ENCODE peak calls at places on chromosomes 11 and 22, in eight cellular contexts. One of them, this sample, is unnamed.

GRCh38 chr22:50727678-50728522 is 10.1 kb upstream of the ACR start:
- DNase-seq in right lobe of liver: no peak
- DNase-seq in NB4: no peak
- DNase-seq in transverse colon: no peak
- DNase-seq in tibial nerve: no peak
- DNase-seq in testis: no peak
- DNase-seq in body of pancreas: no peak
- DNase-seq in ovary: peak
- DNase-seq in this sample: no peak

GRCh38 chr22:17481424-17481823 is 81.9 kb upstream of the SLC25A18 start:
- DNase-seq in testis: no peak
- DNase-seq in NB4: no peak
- DNase-seq in body of pancreas: no peak
- DNase-seq in tibial nerve: no peak
- DNase-seq in ovary: no peak
- DNase-seq in right lobe of liver: no peak
- DNase-seq in transverse colon: no peak
- DNase-seq in this sample: no peak

GRCh38 chr22:44550666-44551491 is 52.8 kb upstream of the RTL6 start:
- DNase-seq in ovary: peak
- DNase-seq in testis: peak
- DNase-seq in NB4: peak
- DNase-seq in transverse colon: peak
- DNase-seq in tibial nerve: no peak
- DNase-seq in body of pancreas: peak
- DNase-seq in right lobe of liver: peak
- DNase-seq in this sample: no peak

GRCh38 chr11:119663279-119663678 is 65.7 kb downstream of the NECTIN1 start:
- DNase-seq in testis: no peak
- DNase-seq in right lobe of liver: no peak
- DNase-seq in NB4: no peak
- DNase-seq in body of pancreas: no peak
- DNase-seq in tibial nerve: no peak
- DNase-seq in transverse colon: no peak
- DNase-seq in ovary: no peak
- DNase-seq in this sample: no peak

GRCh38 chr11:14267861-14268635 is 90.9 kb downstream of the RRAS2 start:
- DNase-seq in testis: no peak
- DNase-seq in NB4: no peak
- DNase-seq in body of pancreas: no peak
- DNase-seq in ovary: no peak
- DNase-seq in transverse colon: no peak
- DNase-seq in tibial nerve: no peak
- DNase-seq in right lobe of liver: no peak
- DNase-seq in this sample: no peak

GRCh38 chr11:84720706-84721402 is 906.3 kb downstream of the DLG2 start:
- DNase-seq in body of pancreas: peak
- DNase-seq in tibial nerve: peak
- DNase-seq in NB4: peak
- DNase-seq in right lobe of liver: peak
- DNase-seq in transverse colon: peak
- DNase-seq in ovary: peak
- DNase-seq in testis: peak
- DNase-seq in this sample: no peak

GRCh38 chr22:27959335-27960090 is 40.5 kb upstream of the PITPNB start:
- DNase-seq in NB4: no peak
- DNase-seq in body of pancreas: peak
- DNase-seq in right lobe of liver: no peak
- DNase-seq in ovary: no peak
- DNase-seq in testis: no peak
- DNase-seq in tibial nerve: no peak
- DNase-seq in transverse colon: no peak
- DNase-seq in this sample: no peak

GRCh38 chr11:94790771-94791180 is 22.6 kb downstream of the AMOTL1 start:
- DNase-seq in testis: no peak
- DNase-seq in ovary: no peak
- DNase-seq in transverse colon: no peak
- DNase-seq in tibial nerve: no peak
- DNase-seq in NB4: no peak
- DNase-seq in body of pancreas: no peak
- DNase-seq in right lobe of liver: no peak
- DNase-seq in this sample: no peak

GRCh38 chr11:64000026-64000739 is 13.9 kb downstream of the OTUB1 start:
- DNase-seq in right lobe of liver: peak
- DNase-seq in testis: peak
- DNase-seq in ovary: peak
- DNase-seq in NB4: no peak
- DNase-seq in transverse colon: peak
- DNase-seq in tibial nerve: peak
- DNase-seq in body of pancreas: peak
- DNase-seq in this sample: peak

GRCh38 chr11:64000740-64001514 is 14.7 kb downstream of the OTUB1 start:
- DNase-seq in transverse colon: no peak
- DNase-seq in body of pancreas: no peak
- DNase-seq in ovary: no peak
- DNase-seq in right lobe of liver: no peak
- DNase-seq in tibial nerve: no peak
- DNase-seq in testis: no peak
- DNase-seq in NB4: no peak
- DNase-seq in this sample: no peak

GRCh38 chr11:63997801-63998332 is 11.6 kb downstream of the OTUB1 start:
- DNase-seq in right lobe of liver: no peak
- DNase-seq in tibial nerve: no peak
- DNase-seq in body of pancreas: no peak
- DNase-seq in ovary: no peak
- DNase-seq in testis: no peak
- DNase-seq in transverse colon: no peak
- DNase-seq in NB4: no peak
- DNase-seq in this sample: no peak

GRCh38 chr11:63998558-63999348 is 12.5 kb downstream of the OTUB1 start:
- DNase-seq in right lobe of liver: peak
- DNase-seq in testis: no peak
- DNase-seq in transverse colon: no peak
- DNase-seq in tibial nerve: no peak
- DNase-seq in ovary: no peak
- DNase-seq in NB4: no peak
- DNase-seq in body of pancreas: no peak
- DNase-seq in this sample: no peak

GRCh38 chr11:63999349-64000025 is 13.2 kb downstream of the OTUB1 start:
- DNase-seq in tibial nerve: no peak
- DNase-seq in body of pancreas: peak
- DNase-seq in testis: peak
- DNase-seq in ovary: peak
- DNase-seq in NB4: no peak
- DNase-seq in right lobe of liver: peak
- DNase-seq in transverse colon: peak
- DNase-seq in this sample: peak
- TF ChIP-seq POLR2A in tibial nerve: no peak
- TF ChIP-seq POLR2A in body of pancreas: no peak
- TF ChIP-seq POLR2A in testis: no peak
- TF ChIP-seq POLR2A in ovary: no peak
- TF ChIP-seq POLR2A in NB4: no peak
- TF ChIP-seq POLR2A in right lobe of liver: no peak
- TF ChIP-seq POLR2A in transverse colon: no peak
- TF ChIP-seq POLR2A in this sample: no peak

DNA sequence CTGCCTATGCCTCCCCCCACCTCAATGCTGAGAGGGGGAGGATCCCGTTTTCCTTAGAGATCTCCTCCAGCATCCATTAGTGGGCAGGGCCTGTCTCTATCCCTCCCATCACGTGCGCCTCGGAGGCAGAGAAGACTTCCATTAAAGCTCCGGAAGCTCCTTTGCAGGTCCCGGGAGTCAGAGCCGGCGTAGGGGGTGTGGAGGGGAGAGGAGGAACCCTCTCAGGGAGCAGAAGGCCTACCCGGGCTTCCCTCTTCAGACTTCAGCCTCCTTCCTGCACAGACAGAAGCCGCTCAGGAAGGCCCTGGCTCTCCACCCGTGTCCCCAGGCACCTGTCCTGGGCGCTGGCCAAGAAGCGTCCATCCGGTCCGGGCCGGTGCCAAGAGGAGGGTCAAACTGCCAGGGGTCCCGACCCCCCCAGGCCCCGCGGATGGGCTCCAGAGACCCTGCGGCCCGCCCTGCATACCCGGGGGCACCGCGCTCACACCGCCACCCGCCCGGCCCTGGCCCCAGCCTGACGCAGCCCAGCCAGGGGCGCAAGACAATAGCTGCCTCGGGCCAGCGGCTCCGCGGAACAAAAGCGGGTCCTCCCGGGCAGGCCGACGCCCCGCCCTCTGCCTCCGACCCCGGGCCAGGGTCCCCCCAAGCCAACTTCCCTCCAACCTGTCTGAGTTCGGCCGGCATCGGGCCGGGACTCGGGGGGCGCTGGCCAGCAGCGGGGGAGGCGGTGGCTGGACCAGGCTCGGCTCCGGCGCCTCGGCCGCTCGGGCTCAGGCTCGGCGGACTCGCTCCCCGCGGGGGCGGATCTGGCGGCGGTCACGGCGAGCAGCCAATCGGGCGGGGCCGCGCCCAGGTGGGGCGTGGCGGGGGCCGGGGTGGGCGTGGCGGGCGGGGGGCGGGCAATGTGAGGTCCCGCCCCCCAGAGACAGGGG is 29.9 kb downstream of the ARVCF start:
- DNase-seq in testis: peak
- DNase-seq in NB4: peak
- DNase-seq in body of pancreas: peak
- DNase-seq in tibial nerve: peak
- DNase-seq in transverse colon: peak
- DNase-seq in right lobe of liver: peak
- DNase-seq in ovary: peak
- DNase-seq in this sample: peak
- TF ChIP-seq POLR2A in testis: no peak
- TF ChIP-seq POLR2A in NB4: no peak
- TF ChIP-seq POLR2A in body of pancreas: peak
- TF ChIP-seq POLR2A in tibial nerve: no peak
- TF ChIP-seq POLR2A in transverse colon: peak
- TF ChIP-seq POLR2A in right lobe of liver: peak
- TF ChIP-seq POLR2A in ovary: peak
- TF ChIP-seq POLR2A in this sample: no peak

GRCh38 chr11:118000067-118000849 is 14.1 kb downstream of the IL10RA start:
- DNase-seq in body of pancreas: no peak
- DNase-seq in transverse colon: no peak
- DNase-seq in NB4: no peak
- DNase-seq in ovary: no peak
- DNase-seq in right lobe of liver: no peak
- DNase-seq in testis: no peak
- DNase-seq in tibial nerve: no peak
- DNase-seq in this sample: no peak
- TF ChIP-seq POLR2A in body of pancreas: no peak
- TF ChIP-seq POLR2A in transverse colon: no peak
- TF ChIP-seq POLR2A in NB4: no peak
- TF ChIP-seq POLR2A in ovary: no peak
- TF ChIP-seq POLR2A in right lobe of liver: no peak
- TF ChIP-seq POLR2A in testis: no peak
- TF ChIP-seq POLR2A in tibial nerve: no peak
- TF ChIP-seq POLR2A in this sample: no peak

GRCh38 chr22:37909756-37910155 is 3.7 kb downstream of the MICALL1 start:
- DNase-seq in NB4: no peak
- DNase-seq in transverse colon: no peak
- DNase-seq in ovary: no peak
- DNase-seq in testis: no peak
- DNase-seq in body of pancreas: no peak
- DNase-seq in tibial nerve: no peak
- DNase-seq in right lobe of liver: no peak
- DNase-seq in this sample: no peak

GRCh38 chr22:37904572-37905533 is 1.2 kb upstream of the MICALL1 start:
- DNase-seq in transverse colon: peak
- DNase-seq in body of pancreas: peak
- DNase-seq in tibial nerve: peak
- DNase-seq in ovary: peak
- DNase-seq in right lobe of liver: no peak
- DNase-seq in testis: no peak
- DNase-seq in NB4: peak
- DNase-seq in this sample: peak

GRCh38 chr22:37907036-37907954 is 1.2 kb downstream of the MICALL1 start:
- DNase-seq in transverse colon: no peak
- DNase-seq in tibial nerve: no peak
- DNase-seq in right lobe of liver: no peak
- DNase-seq in NB4: no peak
- DNase-seq in ovary: no peak
- DNase-seq in body of pancreas: no peak
- DNase-seq in testis: no peak
- DNase-seq in this sample: no peak

GRCh38 chr22:37905534-37906363 is at the start of gene MICALL1:
- DNase-seq in tibial nerve: peak
- DNase-seq in body of pancreas: peak
- DNase-seq in NB4: peak
- DNase-seq in transverse colon: peak
- DNase-seq in ovary: peak
- DNase-seq in right lobe of liver: peak
- DNase-seq in testis: peak
- DNase-seq in this sample: peak

GRCh38 chr22:37906364-37907008 is 389 bp downstream of the MICALL1 start:
- DNase-seq in NB4: peak
- DNase-seq in tibial nerve: no peak
- DNase-seq in testis: peak
- DNase-seq in right lobe of liver: no peak
- DNase-seq in ovary: peak
- DNase-seq in transverse colon: peak
- DNase-seq in body of pancreas: no peak
- DNase-seq in this sample: no peak
- TF ChIP-seq POLR2A in NB4: no peak
- TF ChIP-seq POLR2A in tibial nerve: no peak
- TF ChIP-seq POLR2A in testis: no peak
- TF ChIP-seq POLR2A in right lobe of liver: no peak
- TF ChIP-seq POLR2A in ovary: no peak
- TF ChIP-seq POLR2A in transverse colon: no peak
- TF ChIP-seq POLR2A in body of pancreas: no peak
- TF ChIP-seq POLR2A in this sample: no peak